ENCODE peak calls at places on chromosome 18, in nine cellular contexts. N, I, S, Y, M, G, J, T and E are unnamed samples.

GRCh38 chr18:46859855-46860254 is 57.5 kb downstream of the PIAS2 start:
- DNase-seq in J (no peak), N (peak), S (no peak), Y (peak), M (peak), G (peak), I (peak), T (no peak), E (no peak)

GRCh38 chr18:22088029-22088428 is 81.4 kb upstream of the GATA6 start:
- DNase-seq in M (no peak), J (no peak), G (no peak), S (no peak), Y (no peak), T (peak), N (no peak), I (no peak), E (no peak)

GRCh38 chr18:76721207-76721996 is 101.0 kb upstream of the ZNF236 start:
- DNase-seq in Y (no peak), M (no peak), J (no peak), T (no peak), G (no peak), N (no peak), I (peak), S (no peak), E (no peak)

GRCh38 chr18:11020867-11021414 is 128.4 kb downstream of the PIEZO2 start:
- DNase-seq in J (no peak), T (no peak), G (no peak), M (peak), I (no peak), S (no peak), N (no peak), Y (no peak), E (no peak)

GRCh38 chr18:3603460-3604259 is 153.7 kb downstream of the TGIF1 start:
- DNase-seq in I (peak), M (peak), J (peak), G (peak), T (peak), S (no peak), Y (peak), N (peak), E (peak)

GRCh38 chr18:55779711-55780590 is 192.0 kb upstream of the TCF4 start:
- DNase-seq in T (peak), Y (no peak), N (peak), I (peak), M (peak), G (peak), J (no peak), S (peak), E (peak)

GRCh38 chr18:63109789-63110188 is 209.8 kb downstream of the BCL2 start:
- DNase-seq in T (no peak), N (no peak), G (no peak), M (no peak), Y (no peak), J (no peak), I (peak), S (no peak), E (no peak)

GRCh38 chr18:58135170-58135569 is 91.1 kb downstream of the NEDD4L start:
- DNase-seq in Y (peak), I (peak), S (no peak), J (peak), M (peak), T (no peak), G (peak), N (peak), E (no peak)

GRCh38 chr18:41936471-41937134 is 18.4 kb upstream of the PIK3C3 start:
- DNase-seq in N (no peak), S (no peak), T (no peak), M (no peak), G (peak), I (peak), J (no peak), Y (no peak), E (no peak)

GRCh38 chr18:76005632-76006031 is 489.4 kb downstream of the ZNF516 start:
- DNase-seq in S (no peak), J (no peak), N (no peak), Y (no peak), T (no peak), I (no peak), G (no peak), M (no peak), E (no peak)

GRCh38 chr18:6547476-6547875 is 132.8 kb upstream of the L3MBTL4 start:
- DNase-seq in S (no peak), Y (no peak), J (no peak), T (peak), M (no peak), I (no peak), G (no peak), N (no peak), E (no peak)

GRCh38 chr18:63379639-63379962 is 12.6 kb upstream of the KDSR start:
- DNase-seq in N (no peak), T (no peak), S (no peak), I (no peak), J (no peak), G (peak), Y (no peak), M (peak), E (no peak)

GRCh38 chr18:76518073-76518472 is 23.0 kb upstream of the ZNF516 start:
- DNase-seq in I (no peak), Y (no peak), G (peak), S (no peak), T (no peak), M (peak), J (no peak), N (no peak), E (no peak)

GRCh38 chr18:6431659-6432318 is 17.1 kb upstream of the L3MBTL4 start:
- DNase-seq in N (no peak), G (no peak), Y (no peak), J (no peak), S (no peak), M (no peak), I (no peak), T (no peak), E (no peak)

GRCh38 chr18:154151-154550 is 4.2 kb upstream of the USP14 start:
- DNase-seq in S (no peak), J (no peak), G (peak), I (no peak), Y (no peak), M (peak), N (peak), T (no peak), E (no peak)

GRCh38 chr18:46163941-46164499 is 59.8 kb downstream of the HAUS1 start:
- DNase-seq in G (no peak), N (no peak), T (peak), Y (no peak), J (no peak), S (no peak), M (no peak), I (no peak), E (no peak)

GRCh38 chr18:29653816-29654215 is 1388.7 kb downstream of the DSC3 start:
- DNase-seq in S (no peak), T (no peak), Y (no peak), J (no peak), G (no peak), I (no peak), N (no peak), M (no peak), E (no peak)

GRCh38 chr18:58080516-58080915 is 36.5 kb downstream of the NEDD4L start:
- DNase-seq in N (no peak), S (no peak), T (peak), Y (no peak), M (no peak), I (no peak), J (no peak), G (no peak), E (no peak)

GRCh38 chr18:2108581-2108980 is 462.7 kb downstream of the METTL4 start:
- DNase-seq in Y (no peak), I (no peak), N (peak), T (no peak), G (no peak), J (no peak), M (no peak), S (no peak), E (no peak)

GRCh38 chr18:48766025-48766424 is 184.7 kb downstream of the SMAD7 start:
- DNase-seq in J (no peak), Y (peak), N (peak), T (no peak), G (peak), M (peak), I (no peak), S (no peak), E (no peak)

GRCh38 chr18:57670046-57670445 is 48.4 kb upstream of the NARS1 start:
- DNase-seq in S (no peak), Y (no peak), N (no peak), T (no peak), M (no peak), J (no peak), I (no peak), G (no peak), E (no peak)

GRCh38 chr18:38940863-38941531 is 1375.4 kb upstream of the CELF4 start:
- DNase-seq in I (peak), T (peak), Y (no peak), M (peak), J (no peak), N (no peak), S (no peak), G (peak), E (no peak)

GRCh38 chr18:31677592-31677991 is 6.8 kb downstream of the B4GALT6 start:
- DNase-seq in T (no peak), N (no peak), J (no peak), S (no peak), G (no peak), I (no peak), Y (no peak), M (no peak), E (no peak)

GRCh38 chr18:6819332-6819731 is 89.8 kb downstream of the ARHGAP28 start:
- DNase-seq in S (no peak), N (no peak), Y (no peak), G (no peak), M (no peak), T (no peak), I (no peak), J (no peak), E (no peak)

GRCh38 chr18:79877163-79878091 is 74.0 kb downstream of the SLC66A2 start:
- DNase-seq in Y (no peak), T (no peak), S (no peak), M (no peak), J (no peak), N (no peak), I (no peak), G (no peak), E (no peak)
- TF ChIP-seq CTCF in Y (no peak), T (no peak), S (no peak), M (no peak), J (no peak), N (no peak), I (no peak), G (no peak), E (no peak)

GRCh38 chr18:74654637-74655036 is 57.0 kb downstream of the ZNF407 start:
- DNase-seq in N (peak), Y (no peak), I (no peak), S (no peak), T (peak), M (peak), G (peak), J (no peak), E (no peak)
- TF ChIP-seq CTCF in N (peak), Y (peak), I (peak), S (no peak), T (no peak), M (peak), G (no peak), J (no peak), E (no peak)

GRCh38 chr18:12278765-12279682 is 24.9 kb downstream of the CIDEA start:
- DNase-seq in I (no peak), S (peak), M (peak), N (peak), G (peak), J (peak), T (peak), Y (peak), E (peak)
- TF ChIP-seq CTCF in I (no peak), S (peak), M (peak), N (peak), G (peak), J (no peak), T (no peak), Y (peak), E (no peak)

DNA sequence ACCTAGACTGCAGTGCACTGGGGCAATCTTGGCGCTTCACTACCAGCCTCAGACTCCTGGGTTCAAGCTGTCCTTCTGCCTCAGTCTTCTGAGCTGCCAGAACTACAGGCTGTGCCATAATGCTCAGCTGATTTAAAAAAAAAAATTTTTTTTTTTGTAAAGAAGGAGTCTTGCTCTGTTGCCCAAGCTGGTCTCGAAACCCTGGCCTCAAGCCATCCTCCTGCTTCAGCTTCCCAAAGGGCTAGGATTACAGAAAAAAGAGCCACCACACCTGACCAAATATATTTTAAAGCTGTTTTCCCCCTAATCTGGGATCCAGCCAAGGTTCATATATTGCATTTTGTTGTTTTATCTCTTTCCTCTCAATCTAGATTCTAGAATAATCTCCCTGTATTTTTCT is 82.2 kb downstream of the RAB31 start:
- DNase-seq in G (no peak), J (no peak), Y (no peak), N (no peak), S (no peak), M (no peak), I (no peak), T (no peak), E (no peak)
- TF ChIP-seq CTCF in G (no peak), J (no peak), Y (no peak), N (no peak), S (no peak), M (no peak), I (no peak), T (no peak), E (no peak)

GRCh38 chr18:12093520-12094257 is at the start of gene ANKRD62:
- DNase-seq in G (no peak), I (no peak), N (no peak), M (no peak), S (no peak), Y (no peak), T (no peak), J (no peak), E (no peak)
- TF ChIP-seq CTCF in G (no peak), I (no peak), N (no peak), M (no peak), S (no peak), Y (no peak), T (no peak), J (no peak), E (no peak)

DNA sequence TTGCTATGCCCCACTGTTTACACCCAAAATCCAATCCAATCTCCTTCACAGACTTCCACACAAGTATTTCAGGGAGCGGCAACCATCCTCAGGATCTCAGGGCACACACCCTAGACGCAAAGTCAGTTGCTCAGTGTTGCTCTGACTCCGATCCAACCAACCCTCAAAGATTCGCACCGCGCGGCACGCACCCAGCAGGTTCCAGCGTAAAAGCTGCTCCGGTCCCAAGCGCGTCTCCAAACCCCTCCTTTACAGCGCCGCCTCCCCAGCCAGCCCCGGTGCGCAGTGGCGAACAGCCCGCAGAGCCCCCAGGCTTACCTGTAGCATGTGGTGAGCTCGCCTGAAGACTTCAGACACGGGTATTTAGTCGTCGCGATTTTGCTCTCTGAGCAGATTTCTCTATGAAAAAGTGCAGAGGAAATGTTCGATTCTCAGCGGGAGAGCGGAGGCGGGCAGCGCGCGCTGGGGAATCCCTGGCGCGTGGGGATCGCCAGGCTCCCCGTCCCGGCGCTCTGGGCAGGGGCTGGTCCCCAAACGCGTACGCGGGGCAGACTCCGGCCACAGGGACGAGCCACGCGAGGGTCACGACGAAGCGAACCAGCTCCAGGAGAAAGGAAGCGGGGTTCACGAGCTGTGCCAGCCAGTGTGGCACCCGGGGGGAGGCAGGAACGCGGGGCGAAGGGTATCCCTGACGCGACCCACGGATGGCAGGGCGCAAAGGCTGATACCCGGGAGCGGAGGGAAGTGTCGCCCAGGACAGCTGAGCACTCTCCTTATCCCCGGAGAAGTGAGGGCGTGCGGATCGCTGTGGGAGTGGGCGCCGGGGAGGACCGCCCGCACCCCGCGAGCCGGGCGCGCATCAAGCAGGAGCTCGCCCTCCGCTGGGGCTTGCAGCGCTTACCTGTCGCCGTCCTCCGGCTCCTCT is 650 bp downstream of the CCBE1 start:
- DNase-seq in G (peak), J (no peak), T (peak), Y (no peak), N (peak), S (peak), M (peak), I (no peak), E (peak)
- TF ChIP-seq CTCF in G (no peak), J (no peak), T (no peak), Y (no peak), N (peak), S (no peak), M (no peak), I (no peak), E (no peak)